ENCODE peak calls at places on chromosome 11, in four cellular contexts. M is CD8-positive, alpha-beta memory T cell; B is NB4; P is activated T-cell treated with anti-CD3 and anti-CD28 coated beads for 1 hour. D is an unnamed sample.

GRCh38 chr11:118623291-118623655 is 15.9 kb downstream of the PHLDB1 start:
- DNase-seq in M (no peak), B (no peak), P (no peak), D (no peak)

GRCh38 chr11:5476184-5476819 is 12.2 kb upstream of the OR52D1 start:
- DNase-seq in M (no peak), P (peak), B (peak), D (peak)

GRCh38 chr11:133660202-133660568 is 127.9 kb upstream of the OPCML start:
- DNase-seq in P (no peak), B (no peak), M (no peak), D (no peak)

GRCh38 chr11:36089920-36090319 is 146.1 kb downstream of the LDLRAD3 start:
- DNase-seq in M (no peak), P (no peak), B (no peak), D (no peak)

GRCh38 chr11:86099727-86100320 is 30.9 kb upstream of the PICALM start:
- DNase-seq in P (no peak), B (no peak), M (no peak), D (no peak)

GRCh38 chr11:16603890-16604783 is 134.3 kb upstream of the C11orf58 start:
- DNase-seq in B (no peak), P (no peak), M (no peak), D (no peak)

GRCh38 chr11:128890543-128891409 is at the start of gene KCNJ5:
- DNase-seq in M (no peak), B (no peak), P (no peak), D (peak)

GRCh38 chr11:121337078-121337477 is 44.5 kb downstream of the SC5D start:
- DNase-seq in M (no peak), B (no peak), P (no peak), D (no peak)

GRCh38 chr11:131423715-131424114 is 53.3 kb downstream of the NTM start:
- DNase-seq in B (no peak), P (no peak), M (no peak), D (no peak)

GRCh38 chr11:114399903-114400221 is 449 bp downstream of the C11orf71 start:
- DNase-seq in P (no peak), M (no peak), B (no peak), D (no peak)

GRCh38 chr11:2790581-2790925 is 90.8 kb upstream of the KCNQ1OT1 start:
- DNase-seq in B (no peak), M (no peak), P (no peak), D (no peak)

GRCh38 chr11:71181566-71181965 is 70.8 kb downstream of the SHANK2 start:
- DNase-seq in M (no peak), P (no peak), B (no peak), D (no peak)

GRCh38 chr11:86067230-86068137 is 1.4 kb downstream of the PICALM start:
- DNase-seq in B (peak), M (no peak), P (no peak), D (no peak)

GRCh38 chr11:102494216-102494615 is 36.3 kb downstream of the MMP7 start:
- DNase-seq in M (no peak), P (no peak), B (no peak), D (no peak)